ENCODE peak calls at places on chromosomes 11 and 22, in five cellular contexts. One of them, this sample, is unnamed.

GRCh38 chr11:129458278-129458677 is 82.6 kb downstream of the BARX2 start:
- DNase-seq in Calu3: no peak
- DNase-seq in upper lobe of left lung: no peak
- DNase-seq in cardiac fibroblast: no peak
- DNase-seq in colonic mucosa: peak; percentile 57
- DNase-seq in this sample: no peak

GRCh38 chr22:43448048-43448447 is 36.2 kb downstream of the MPPED1 start:
- DNase-seq in colonic mucosa: no peak
- DNase-seq in cardiac fibroblast: no peak
- DNase-seq in Calu3: no peak
- DNase-seq in upper lobe of left lung: no peak
- DNase-seq in this sample: no peak

GRCh38 chr11:65315204-65315865 is 669 bp downstream of the CDC42EP2 start:
- DNase-seq in upper lobe of left lung: peak; percentile 98
- DNase-seq in Calu3: peak; percentile 93
- DNase-seq in cardiac fibroblast: peak; percentile 82
- DNase-seq in colonic mucosa: peak; percentile 90
- DNase-seq in this sample: peak; percentile 92

GRCh38 chr11:70397983-70398833 is at the start of gene CTTN:
- DNase-seq in Calu3: peak; percentile 86
- DNase-seq in cardiac fibroblast: peak; percentile 90
- DNase-seq in upper lobe of left lung: peak; percentile 97
- DNase-seq in colonic mucosa: peak; percentile 88
- DNase-seq in this sample: peak; percentile 34

GRCh38 chr11:83151274-83151977 is 5.5 kb upstream of the PCF11 start:
- DNase-seq in cardiac fibroblast: no peak
- DNase-seq in colonic mucosa: peak; percentile 73
- DNase-seq in Calu3: peak; percentile 25
- DNase-seq in upper lobe of left lung: no peak
- DNase-seq in this sample: peak; percentile 71

GRCh38 chr11:56819916-56820315 is 71.4 kb upstream of the OR9G4 start:
- DNase-seq in Calu3: no peak
- DNase-seq in colonic mucosa: no peak
- DNase-seq in cardiac fibroblast: no peak
- DNase-seq in upper lobe of left lung: no peak
- DNase-seq in this sample: no peak

GRCh38 chr11:64763804-64764611 is 4.2 kb upstream of the PYGM start:
- DNase-seq in colonic mucosa: no peak
- DNase-seq in upper lobe of left lung: no peak
- DNase-seq in cardiac fibroblast: no peak
- DNase-seq in Calu3: no peak
- DNase-seq in this sample: no peak

GRCh38 chr11:73236879-73237278 is 18.8 kb downstream of the P2RY2 start:
- DNase-seq in upper lobe of left lung: no peak
- DNase-seq in cardiac fibroblast: peak; percentile 39
- DNase-seq in Calu3: peak; percentile 56
- DNase-seq in colonic mucosa: peak; percentile 63
- DNase-seq in this sample: peak; percentile 73

GRCh38 chr11:57899378-57899777 is 124.3 kb upstream of the OR9Q1 start:
- DNase-seq in cardiac fibroblast: no peak
- DNase-seq in Calu3: no peak
- DNase-seq in colonic mucosa: peak; percentile 63
- DNase-seq in upper lobe of left lung: no peak
- DNase-seq in this sample: peak; percentile 54

GRCh38 chr11:130159657-130160459 is at the start of gene ST14:
- DNase-seq in Calu3: peak; percentile 81
- DNase-seq in cardiac fibroblast: no peak
- DNase-seq in colonic mucosa: peak; percentile 89
- DNase-seq in upper lobe of left lung: peak; percentile 93
- DNase-seq in this sample: peak; percentile 90

GRCh38 chr22:41021655-41022454 is 70.5 kb upstream of the EP300 start:
- DNase-seq in cardiac fibroblast: peak; percentile 69
- DNase-seq in Calu3: peak; percentile 76
- DNase-seq in colonic mucosa: peak; percentile 80
- DNase-seq in upper lobe of left lung: peak; percentile 96
- DNase-seq in this sample: peak; percentile 58

GRCh38 chr22:48609279-48609865 is 1218.3 kb downstream of the BRD1 start:
- DNase-seq in colonic mucosa: no peak
- DNase-seq in upper lobe of left lung: no peak
- DNase-seq in cardiac fibroblast: no peak
- DNase-seq in Calu3: no peak
- DNase-seq in this sample: no peak

GRCh38 chr22:48605856-48606255 is 1221.8 kb downstream of the BRD1 start:
- DNase-seq in upper lobe of left lung: no peak
- DNase-seq in Calu3: no peak
- DNase-seq in colonic mucosa: no peak
- DNase-seq in cardiac fibroblast: no peak
- DNase-seq in this sample: no peak

GRCh38 chr22:48607901-48608650 is 1219.6 kb downstream of the BRD1 start:
- DNase-seq in cardiac fibroblast: no peak
- DNase-seq in upper lobe of left lung: no peak
- DNase-seq in colonic mucosa: no peak
- DNase-seq in Calu3: no peak
- DNase-seq in this sample: no peak

GRCh38 chr22:48605125-48605524 is 1222.5 kb downstream of the BRD1 start:
- DNase-seq in cardiac fibroblast: no peak
- DNase-seq in Calu3: no peak
- DNase-seq in upper lobe of left lung: no peak
- DNase-seq in colonic mucosa: no peak
- DNase-seq in this sample: no peak

GRCh38 chr22:48606684-48607307 is 1220.9 kb downstream of the BRD1 start:
- DNase-seq in upper lobe of left lung: no peak
- DNase-seq in cardiac fibroblast: no peak
- DNase-seq in colonic mucosa: no peak
- DNase-seq in Calu3: no peak
- DNase-seq in this sample: no peak
- TF ChIP-seq CTCF in upper lobe of left lung: no peak
- TF ChIP-seq CTCF in cardiac fibroblast: no peak
- TF ChIP-seq CTCF in colonic mucosa: no peak
- TF ChIP-seq CTCF in Calu3: no peak
- TF ChIP-seq CTCF in this sample: no peak

GRCh38 chr11:102061276-102061675 is 14.0 kb downstream of the CFAP300 start:
- DNase-seq in cardiac fibroblast: peak; percentile 37
- DNase-seq in Calu3: no peak
- DNase-seq in colonic mucosa: no peak
- DNase-seq in upper lobe of left lung: no peak
- DNase-seq in this sample: no peak
- TF ChIP-seq CTCF in cardiac fibroblast: peak; percentile 52
- TF ChIP-seq CTCF in Calu3: no peak
- TF ChIP-seq CTCF in colonic mucosa: no peak
- TF ChIP-seq CTCF in upper lobe of left lung: no peak
- TF ChIP-seq CTCF in this sample: no peak

GRCh38 chr11:96391698-96392307 is 2.0 kb downstream of the JRKL start:
- DNase-seq in Calu3: no peak
- DNase-seq in cardiac fibroblast: no peak
- DNase-seq in upper lobe of left lung: no peak
- DNase-seq in colonic mucosa: no peak
- DNase-seq in this sample: no peak
- TF ChIP-seq CTCF in Calu3: no peak
- TF ChIP-seq CTCF in cardiac fibroblast: peak; percentile 6
- TF ChIP-seq CTCF in upper lobe of left lung: no peak
- TF ChIP-seq CTCF in colonic mucosa: no peak
- TF ChIP-seq CTCF in this sample: peak; percentile 12

GRCh38 chr11:132048040-132048439 is 677.6 kb downstream of the NTM start:
- DNase-seq in cardiac fibroblast: no peak
- DNase-seq in upper lobe of left lung: no peak
- DNase-seq in Calu3: no peak
- DNase-seq in colonic mucosa: no peak
- DNase-seq in this sample: no peak
- TF ChIP-seq CTCF in cardiac fibroblast: no peak
- TF ChIP-seq CTCF in upper lobe of left lung: no peak
- TF ChIP-seq CTCF in Calu3: no peak
- TF ChIP-seq CTCF in colonic mucosa: no peak
- TF ChIP-seq CTCF in this sample: no peak

GRCh38 chr22:26172389-26172990 is 3.2 kb downstream of the SEZ6L start:
- DNase-seq in cardiac fibroblast: peak; percentile 23
- DNase-seq in colonic mucosa: peak; percentile 36
- DNase-seq in upper lobe of left lung: no peak
- DNase-seq in Calu3: peak; percentile 73
- DNase-seq in this sample: no peak

GRCh38 chr22:26168934-26169311 is 339 bp upstream of the SEZ6L start:
- DNase-seq in Calu3: no peak
- DNase-seq in upper lobe of left lung: no peak
- DNase-seq in cardiac fibroblast: no peak
- DNase-seq in colonic mucosa: no peak
- DNase-seq in this sample: no peak

GRCh38 chr22:26170112-26170492 is 840 bp downstream of the SEZ6L start:
- DNase-seq in Calu3: no peak
- DNase-seq in upper lobe of left lung: no peak
- DNase-seq in colonic mucosa: no peak
- DNase-seq in cardiac fibroblast: no peak
- DNase-seq in this sample: no peak

GRCh38 chr22:26169312-26170111 is at the start of gene SEZ6L:
- DNase-seq in cardiac fibroblast: no peak
- DNase-seq in Calu3: no peak
- DNase-seq in upper lobe of left lung: peak; percentile 84
- DNase-seq in colonic mucosa: no peak
- DNase-seq in this sample: no peak

GRCh38 chr22:26170795-26171194 is 1.5 kb downstream of the SEZ6L start:
- DNase-seq in Calu3: no peak
- DNase-seq in upper lobe of left lung: peak; percentile 47
- DNase-seq in colonic mucosa: no peak
- DNase-seq in cardiac fibroblast: no peak
- DNase-seq in this sample: no peak
- TF ChIP-seq CTCF in Calu3: no peak
- TF ChIP-seq CTCF in upper lobe of left lung: no peak
- TF ChIP-seq CTCF in colonic mucosa: no peak
- TF ChIP-seq CTCF in cardiac fibroblast: no peak
- TF ChIP-seq CTCF in this sample: no peak

GRCh38 chr11:117176186-117176585 is 2.4 kb upstream of the SIDT2 start:
- DNase-seq in colonic mucosa: no peak
- DNase-seq in cardiac fibroblast: no peak
- DNase-seq in Calu3: no peak
- DNase-seq in upper lobe of left lung: no peak
- DNase-seq in this sample: no peak
- TF ChIP-seq CTCF in colonic mucosa: no peak
- TF ChIP-seq CTCF in cardiac fibroblast: no peak
- TF ChIP-seq CTCF in Calu3: no peak
- TF ChIP-seq CTCF in upper lobe of left lung: no peak
- TF ChIP-seq CTCF in this sample: no peak

GRCh38 chr22:30649430-30650007 is 13.9 kb downstream of the SLC35E4 start:
- DNase-seq in Calu3: peak; percentile 89
- DNase-seq in cardiac fibroblast: peak; percentile 58
- DNase-seq in upper lobe of left lung: no peak
- DNase-seq in colonic mucosa: peak; percentile 85
- DNase-seq in this sample: peak; percentile 81
- TF ChIP-seq CTCF in Calu3: peak; percentile 16
- TF ChIP-seq CTCF in cardiac fibroblast: peak; percentile 18
- TF ChIP-seq CTCF in upper lobe of left lung: no peak
- TF ChIP-seq CTCF in colonic mucosa: no peak
- TF ChIP-seq CTCF in this sample: no peak

DNA sequence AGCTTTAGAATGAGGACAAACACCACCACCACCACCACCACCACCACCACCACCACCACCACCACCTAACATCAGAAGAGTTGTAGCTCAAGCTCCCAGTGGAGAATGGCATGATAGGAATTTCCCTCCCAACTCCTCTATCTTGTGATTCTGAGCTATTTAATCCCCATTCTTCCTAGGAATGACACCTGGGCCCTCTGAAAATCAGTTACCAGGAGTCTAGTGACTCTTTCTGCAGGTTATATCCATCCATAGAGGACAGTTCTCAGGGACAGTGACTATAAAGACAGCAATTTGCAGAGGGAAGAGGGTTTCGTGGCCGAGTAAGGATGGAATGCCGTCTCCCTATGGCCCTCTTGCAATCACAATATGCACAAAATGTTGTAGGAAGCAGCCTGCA is 27.8 kb downstream of the MYH9 start:
- DNase-seq in colonic mucosa: no peak
- DNase-seq in Calu3: no peak
- DNase-seq in cardiac fibroblast: no peak
- DNase-seq in upper lobe of left lung: no peak
- DNase-seq in this sample: no peak
- TF ChIP-seq CTCF in colonic mucosa: no peak
- TF ChIP-seq CTCF in Calu3: no peak
- TF ChIP-seq CTCF in cardiac fibroblast: no peak
- TF ChIP-seq CTCF in upper lobe of left lung: no peak
- TF ChIP-seq CTCF in this sample: no peak

GRCh38 chr11:3126207-3126865 is 38.8 kb downstream of the OSBPL5 start:
- DNase-seq in colonic mucosa: peak; percentile 94
- DNase-seq in upper lobe of left lung: peak; percentile 73
- DNase-seq in cardiac fibroblast: peak; percentile 12
- DNase-seq in Calu3: no peak
- DNase-seq in this sample: peak; percentile 90

GRCh38 chr11:3123761-3124733 is 41.1 kb downstream of the OSBPL5 start:
- DNase-seq in colonic mucosa: peak; percentile 80
- DNase-seq in upper lobe of left lung: peak; percentile 60
- DNase-seq in Calu3: peak; percentile 49
- DNase-seq in cardiac fibroblast: peak; percentile 96
- DNase-seq in this sample: peak; percentile 40

GRCh38 chr11:3122775-3123201 is 42.3 kb downstream of the OSBPL5 start:
- DNase-seq in cardiac fibroblast: no peak
- DNase-seq in upper lobe of left lung: peak; percentile 41
- DNase-seq in colonic mucosa: no peak
- DNase-seq in Calu3: no peak
- DNase-seq in this sample: no peak

GRCh38 chr11:3123316-3123715 is 41.8 kb downstream of the OSBPL5 start:
- DNase-seq in Calu3: no peak
- DNase-seq in colonic mucosa: peak; percentile 78
- DNase-seq in upper lobe of left lung: peak; percentile 89
- DNase-seq in cardiac fibroblast: peak; percentile 23
- DNase-seq in this sample: peak; percentile 69

DNA sequence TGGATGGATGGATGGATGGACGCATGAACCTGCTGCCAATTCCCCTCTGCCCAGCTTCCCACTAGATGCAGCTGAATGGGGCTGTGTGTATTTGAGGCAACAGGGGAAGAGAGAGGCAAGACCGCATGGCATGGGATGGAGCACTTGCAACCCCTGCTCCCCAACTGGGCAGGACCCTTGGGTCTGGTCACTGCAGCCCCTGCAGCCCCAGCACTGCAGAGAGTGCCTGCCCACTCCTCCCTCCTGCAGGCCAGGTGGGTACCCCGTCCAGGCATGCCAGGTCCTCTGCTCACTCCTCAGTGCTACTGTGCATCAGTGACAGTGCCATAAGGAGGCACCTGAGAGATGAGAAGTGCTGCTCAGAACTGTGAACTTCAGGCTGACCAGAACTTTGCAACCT is 40.3 kb downstream of the OSBPL5 start:
- DNase-seq in upper lobe of left lung: no peak
- DNase-seq in cardiac fibroblast: no peak
- DNase-seq in Calu3: no peak
- DNase-seq in colonic mucosa: no peak
- DNase-seq in this sample: no peak
- TF ChIP-seq CTCF in upper lobe of left lung: no peak
- TF ChIP-seq CTCF in cardiac fibroblast: no peak
- TF ChIP-seq CTCF in Calu3: no peak
- TF ChIP-seq CTCF in colonic mucosa: no peak
- TF ChIP-seq CTCF in this sample: no peak